ENCODE peak calls at places on chromosomes 13 and 19, in four cellular contexts. One of them, this sample, is unnamed.
A peak's percentile ranks its signal among the peaks of the same experiment; 100 is the strongest.

GRCh38 chr13:106008540-106008939 is 526.9 kb downstream of the EFNB2 start:
- DNase-seq in fibroblast of lung: no peak
- DNase-seq in effector memory CD4-positive, alpha-beta T cell: no peak
- DNase-seq in endodermal cell: no peak
- DNase-seq in this sample: no peak

GRCh38 chr13:26557393-26558073 is at the start of gene WASF3:
- DNase-seq in endodermal cell: peak; percentile 99
- DNase-seq in fibroblast of lung: peak; percentile 91
- DNase-seq in effector memory CD4-positive, alpha-beta T cell: no peak
- DNase-seq in this sample: peak; percentile 93

GRCh38 chr13:37736040-37736439 is 133.5 kb downstream of the TRPC4 start:
- DNase-seq in fibroblast of lung: no peak
- DNase-seq in effector memory CD4-positive, alpha-beta T cell: no peak
- DNase-seq in endodermal cell: no peak
- DNase-seq in this sample: no peak

GRCh38 chr13:100564444-100565223 is 24.0 kb downstream of the GGACT start:
- DNase-seq in fibroblast of lung: no peak
- DNase-seq in effector memory CD4-positive, alpha-beta T cell: no peak
- DNase-seq in endodermal cell: no peak
- DNase-seq in this sample: no peak

GRCh38 chr19:10424011-10424637 is 3.8 kb downstream of the PDE4A start:
- DNase-seq in effector memory CD4-positive, alpha-beta T cell: peak; percentile 58
- DNase-seq in fibroblast of lung: peak; percentile 61
- DNase-seq in endodermal cell: peak; percentile 96
- DNase-seq in this sample: peak; percentile 76

GRCh38 chr13:63455938-63456337 is 2040.3 kb upstream of the PCDH20 start:
- DNase-seq in effector memory CD4-positive, alpha-beta T cell: no peak
- DNase-seq in fibroblast of lung: no peak
- DNase-seq in endodermal cell: no peak
- DNase-seq in this sample: no peak

GRCh38 chr13:76764916-76765315 is 121.3 kb downstream of the KCTD12 start:
- DNase-seq in effector memory CD4-positive, alpha-beta T cell: no peak
- DNase-seq in endodermal cell: no peak
- DNase-seq in fibroblast of lung: no peak
- DNase-seq in this sample: no peak

GRCh38 chr19:12801466-12802266 is at the start of the genes PRDX2 and THSD8:
- DNase-seq in endodermal cell: peak; percentile 90
- DNase-seq in effector memory CD4-positive, alpha-beta T cell: peak; percentile 50
- DNase-seq in fibroblast of lung: peak; percentile 68
- DNase-seq in this sample: no peak

GRCh38 chr19:19487077-19488040 is 28.0 kb downstream of the TSSK6 start:
- DNase-seq in effector memory CD4-positive, alpha-beta T cell: no peak
- DNase-seq in fibroblast of lung: no peak
- DNase-seq in endodermal cell: no peak
- DNase-seq in this sample: no peak

GRCh38 chr19:12478234-12478941 is 6.2 kb downstream of the ZNF709 start:
- DNase-seq in endodermal cell: no peak
- DNase-seq in effector memory CD4-positive, alpha-beta T cell: no peak
- DNase-seq in fibroblast of lung: no peak
- DNase-seq in this sample: no peak

GRCh38 chr13:44331912-44332840 is 41.4 kb upstream of the SERP2 start:
- DNase-seq in fibroblast of lung: peak; percentile 92
- DNase-seq in endodermal cell: no peak
- DNase-seq in effector memory CD4-positive, alpha-beta T cell: no peak
- DNase-seq in this sample: peak; percentile 77

GRCh38 chr13:44300895-44301638 is 72.6 kb upstream of the SERP2 start:
- DNase-seq in effector memory CD4-positive, alpha-beta T cell: no peak
- DNase-seq in endodermal cell: no peak
- DNase-seq in fibroblast of lung: peak; percentile 76
- DNase-seq in this sample: no peak

GRCh38 chr19:18453269-18454024 is 15.5 kb upstream of the ISYNA1 start:
- DNase-seq in fibroblast of lung: peak; percentile 43
- DNase-seq in effector memory CD4-positive, alpha-beta T cell: no peak
- DNase-seq in endodermal cell: no peak
- DNase-seq in this sample: no peak

GRCh38 chr19:18450021-18450933 is 12.3 kb upstream of the ISYNA1 start:
- DNase-seq in endodermal cell: no peak
- DNase-seq in effector memory CD4-positive, alpha-beta T cell: no peak
- DNase-seq in fibroblast of lung: no peak
- DNase-seq in this sample: no peak

GRCh38 chr19:18449552-18449951 is 11.6 kb upstream of the ISYNA1 start:
- DNase-seq in effector memory CD4-positive, alpha-beta T cell: no peak
- DNase-seq in endodermal cell: no peak
- DNase-seq in fibroblast of lung: no peak
- DNase-seq in this sample: no peak

GRCh38 chr19:18452386-18452785 is 14.5 kb upstream of the ISYNA1 start:
- DNase-seq in fibroblast of lung: no peak
- DNase-seq in effector memory CD4-positive, alpha-beta T cell: no peak
- DNase-seq in endodermal cell: no peak
- DNase-seq in this sample: no peak

GRCh38 chr19:18450934-18451836 is 13.3 kb upstream of the ISYNA1 start:
- DNase-seq in effector memory CD4-positive, alpha-beta T cell: peak; percentile 66
- DNase-seq in endodermal cell: peak; percentile 97
- DNase-seq in fibroblast of lung: peak; percentile 77
- DNase-seq in this sample: peak; percentile 87
- H3K36me3 ChIP-seq in effector memory CD4-positive, alpha-beta T cell: peaks cover 58% of the 10 kb centered on the region
- H3K36me3 ChIP-seq in endodermal cell: peaks cover 10% of the 10 kb centered on the region
- H3K36me3 ChIP-seq in fibroblast of lung: peaks cover 22% of the 10 kb centered on the region
- H3K36me3 ChIP-seq in this sample: peaks cover 50% of the 10 kb centered on the region

GRCh38 chr19:38846097-38846496 is 3.7 kb downstream of the HNRNPL start:
- DNase-seq in endodermal cell: no peak
- DNase-seq in fibroblast of lung: no peak
- DNase-seq in effector memory CD4-positive, alpha-beta T cell: no peak
- DNase-seq in this sample: no peak
- H3K4me1 ChIP-seq in endodermal cell: peaks cover 8% of the 10 kb centered on the region
- H3K4me1 ChIP-seq in fibroblast of lung: peaks cover 8% of the 10 kb centered on the region
- H3K4me1 ChIP-seq in effector memory CD4-positive, alpha-beta T cell: peaks cover 66% of the 10 kb centered on the region
- H3K4me1 ChIP-seq in this sample: no peaks in the 10 kb centered on the region

DNA sequence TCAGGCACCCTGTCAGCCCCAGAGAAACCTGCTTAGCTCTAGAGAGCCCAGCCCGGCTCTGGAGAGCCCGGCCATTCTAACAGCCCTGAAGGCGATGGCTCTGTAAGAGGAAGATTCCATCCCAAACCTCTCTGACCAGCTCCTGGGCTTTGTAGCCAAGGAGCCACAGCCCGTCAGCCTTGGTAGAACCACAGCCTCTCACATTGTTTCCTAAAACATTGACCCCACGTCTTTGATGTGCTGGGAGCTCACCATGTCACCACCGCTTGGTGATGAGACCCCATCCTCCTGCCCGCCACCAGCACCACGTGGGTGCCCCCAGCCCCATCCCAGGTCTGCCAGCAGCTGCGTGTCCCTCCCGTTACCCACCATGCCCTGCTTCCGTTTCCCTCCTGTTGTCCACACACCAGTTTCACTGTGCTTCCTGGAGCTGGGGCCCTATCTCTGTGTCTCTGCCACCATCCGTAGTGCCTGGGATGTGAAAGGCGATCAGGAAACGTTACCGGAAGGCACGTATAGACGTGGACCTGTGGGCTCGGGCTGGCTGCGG is 94.2 kb upstream of the MCF2L start:
- DNase-seq in endodermal cell: peak; percentile 41
- DNase-seq in effector memory CD4-positive, alpha-beta T cell: no peak
- DNase-seq in fibroblast of lung: no peak
- DNase-seq in this sample: no peak
- H3K36me3 ChIP-seq in endodermal cell: peaks cover 83% of the 10 kb centered on the region
- H3K36me3 ChIP-seq in effector memory CD4-positive, alpha-beta T cell: peaks cover 11% of the 10 kb centered on the region
- H3K36me3 ChIP-seq in fibroblast of lung: peaks cover 3% of the 10 kb centered on the region
- H3K36me3 ChIP-seq in this sample: peaks cover 23% of the 10 kb centered on the region

DNA sequence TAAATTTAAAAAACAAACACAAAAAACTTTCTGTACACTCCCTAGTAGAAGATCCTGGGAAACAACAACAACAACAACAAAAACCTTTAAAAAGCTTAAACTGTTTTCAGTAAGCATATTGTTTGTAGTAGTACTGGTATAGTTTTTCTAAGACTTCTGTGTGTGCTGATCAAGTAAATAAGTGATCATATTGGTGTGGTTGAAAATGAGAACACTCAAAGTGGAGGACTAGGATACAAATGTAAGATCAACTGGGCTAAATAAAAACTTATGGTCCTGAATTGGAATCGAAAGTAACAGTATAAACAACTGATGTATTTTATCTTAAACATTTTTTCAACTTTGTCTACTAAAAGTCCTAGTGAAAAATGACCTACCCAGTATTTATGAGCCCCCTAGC is 135.5 kb downstream of the FOXO1 start:
- DNase-seq in endodermal cell: no peak
- DNase-seq in effector memory CD4-positive, alpha-beta T cell: no peak
- DNase-seq in fibroblast of lung: no peak
- DNase-seq in this sample: no peak
- H3K4me1 ChIP-seq in endodermal cell: no peaks in the 10 kb centered on the region
- H3K4me1 ChIP-seq in effector memory CD4-positive, alpha-beta T cell: peaks cover 4% of the 10 kb centered on the region
- H3K4me1 ChIP-seq in fibroblast of lung: no peaks in the 10 kb centered on the region
- H3K4me1 ChIP-seq in this sample: no peaks in the 10 kb centered on the region

GRCh38 chr19:40423227-40423566 is 2.6 kb downstream of the SERTAD1 start:
- DNase-seq in fibroblast of lung: no peak
- DNase-seq in effector memory CD4-positive, alpha-beta T cell: no peak
- DNase-seq in endodermal cell: peak; percentile 53
- DNase-seq in this sample: no peak

GRCh38 chr19:40424637-40425449 is 949 bp downstream of the SERTAD1 start:
- DNase-seq in endodermal cell: peak; percentile 70
- DNase-seq in effector memory CD4-positive, alpha-beta T cell: no peak
- DNase-seq in fibroblast of lung: peak; percentile 29
- DNase-seq in this sample: no peak

GRCh38 chr19:40423938-40424337 is 1.9 kb downstream of the SERTAD1 start:
- DNase-seq in effector memory CD4-positive, alpha-beta T cell: no peak
- DNase-seq in endodermal cell: no peak
- DNase-seq in fibroblast of lung: no peak
- DNase-seq in this sample: no peak

GRCh38 chr19:40422428-40423226 is 3.2 kb downstream of the SERTAD1 start:
- DNase-seq in fibroblast of lung: no peak
- DNase-seq in effector memory CD4-positive, alpha-beta T cell: no peak
- DNase-seq in endodermal cell: peak; percentile 45
- DNase-seq in this sample: no peak

GRCh38 chr19:40425450-40426287 is at the start of gene SERTAD1:
- DNase-seq in endodermal cell: peak; percentile 100
- DNase-seq in effector memory CD4-positive, alpha-beta T cell: peak; percentile 100
- DNase-seq in fibroblast of lung: peak; percentile 99
- DNase-seq in this sample: peak; percentile 100
- H3K36me3 ChIP-seq in endodermal cell: peaks cover 10% of the 10 kb centered on the region
- H3K36me3 ChIP-seq in effector memory CD4-positive, alpha-beta T cell: peaks cover 5% of the 10 kb centered on the region
- H3K36me3 ChIP-seq in fibroblast of lung: peaks cover 9% of the 10 kb centered on the region
- H3K36me3 ChIP-seq in this sample: peaks cover 22% of the 10 kb centered on the region

GRCh38 chr19:5292453-5292842 is 48.2 kb downstream of the PTPRS start:
- DNase-seq in endodermal cell: no peak
- DNase-seq in fibroblast of lung: no peak
- DNase-seq in effector memory CD4-positive, alpha-beta T cell: no peak
- DNase-seq in this sample: no peak
- H3K4me1 ChIP-seq in endodermal cell: no peaks in the 10 kb centered on the region
- H3K4me1 ChIP-seq in fibroblast of lung: peaks cover 6% of the 10 kb centered on the region
- H3K4me1 ChIP-seq in effector memory CD4-positive, alpha-beta T cell: peaks cover 18% of the 10 kb centered on the region
- H3K4me1 ChIP-seq in this sample: peaks cover 52% of the 10 kb centered on the region

GRCh38 chr13:49997935-49998334 is 1.1 kb downstream of the TRIM13 start:
- DNase-seq in fibroblast of lung: peak; percentile 22
- DNase-seq in endodermal cell: no peak
- DNase-seq in effector memory CD4-positive, alpha-beta T cell: no peak
- DNase-seq in this sample: no peak

GRCh38 chr13:49996951-49997895 is at the start of gene TRIM13:
- DNase-seq in fibroblast of lung: peak; percentile 93
- DNase-seq in effector memory CD4-positive, alpha-beta T cell: peak; percentile 69
- DNase-seq in endodermal cell: peak; percentile 94
- DNase-seq in this sample: peak; percentile 91

GRCh38 chr13:50001287-50001686 is 4.4 kb downstream of the TRIM13 start:
- DNase-seq in effector memory CD4-positive, alpha-beta T cell: no peak
- DNase-seq in fibroblast of lung: no peak
- DNase-seq in endodermal cell: no peak
- DNase-seq in this sample: no peak

GRCh38 chr13:49996166-49996915 is 501 bp upstream of the TRIM13 start:
- DNase-seq in fibroblast of lung: peak; percentile 93
- DNase-seq in effector memory CD4-positive, alpha-beta T cell: peak; percentile 76
- DNase-seq in endodermal cell: peak; percentile 95
- DNase-seq in this sample: peak; percentile 87

DNA sequence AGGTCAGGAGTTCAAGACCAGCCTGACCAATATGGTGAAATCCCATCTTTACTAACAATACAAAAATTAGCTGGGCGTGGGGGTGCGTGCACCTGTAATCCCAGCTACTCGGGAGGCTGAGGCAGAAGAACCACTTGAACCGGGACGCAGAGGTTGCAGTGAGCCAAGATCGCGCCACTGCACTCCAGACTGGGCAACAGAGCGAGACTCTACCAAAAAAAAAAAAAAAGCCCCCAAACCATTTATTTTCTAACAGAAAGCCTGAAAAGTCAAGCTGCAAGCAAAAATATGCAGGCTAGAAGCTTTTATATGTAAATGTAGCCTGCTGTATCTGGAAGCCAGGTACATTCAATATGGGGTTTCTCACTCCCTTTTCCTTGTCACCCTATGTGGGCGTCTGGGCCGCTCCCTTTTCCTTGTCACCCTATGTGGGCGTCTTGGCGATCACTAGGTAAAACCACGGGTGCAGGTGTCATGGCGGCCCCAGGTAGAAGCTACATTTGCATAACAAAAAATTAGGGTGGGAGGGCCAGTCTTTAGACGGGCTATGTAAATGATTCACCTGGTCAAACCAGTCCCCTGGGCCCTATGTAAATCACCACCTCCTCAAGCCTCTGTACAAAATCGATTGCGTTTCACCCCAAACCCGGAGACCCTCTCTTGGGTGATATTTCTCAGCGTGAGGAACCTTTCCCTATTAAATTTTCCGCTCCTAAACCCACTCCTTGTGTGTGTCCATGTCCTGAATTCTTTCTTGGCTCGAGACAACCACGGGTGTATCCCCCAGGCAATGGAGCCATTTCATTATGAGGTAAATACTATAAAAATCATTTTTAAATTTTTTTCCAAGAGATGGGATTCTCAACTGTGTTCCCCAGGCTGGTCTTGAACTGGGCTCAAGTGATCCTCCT is 2.1 kb downstream of the TRIM13 start:
- DNase-seq in fibroblast of lung: no peak
- DNase-seq in endodermal cell: peak; percentile 83
- DNase-seq in effector memory CD4-positive, alpha-beta T cell: no peak
- DNase-seq in this sample: no peak
- H3K36me3 ChIP-seq in fibroblast of lung: no peaks in the 10 kb centered on the region
- H3K36me3 ChIP-seq in endodermal cell: peaks cover 59% of the 10 kb centered on the region
- H3K36me3 ChIP-seq in effector memory CD4-positive, alpha-beta T cell: peaks cover 3% of the 10 kb centered on the region
- H3K36me3 ChIP-seq in this sample: peaks cover 22% of the 10 kb centered on the region

This sample was measured in right atrium auricular region.